ENCODE peak calls at places on chromosome 17, in four cellular contexts. X, V, U and I are unnamed samples.

GRCh38 chr17:10059684-10060211 is 138.7 kb downstream of the GAS7 start:
- DNase-seq in U (no peak), V (no peak), X (no peak), I (no peak)

GRCh38 chr17:43443381-43443780 is 40.4 kb upstream of the DHX8 start:
- DNase-seq in X (no peak), V (no peak), U (no peak), I (no peak)

GRCh38 chr17:28926786-28927185 is 23.9 kb upstream of the DHRS13 start:
- DNase-seq in X (no peak), V (no peak), U (no peak), I (no peak)

GRCh38 chr17:74584307-74584706 is 7.8 kb downstream of the CD300LD start:
- DNase-seq in X (no peak), V (no peak), U (no peak), I (no peak)

GRCh38 chr17:70702683-70703255 is 533.4 kb downstream of the KCNJ2 start:
- DNase-seq in V (no peak), U (no peak), X (no peak), I (no peak)

GRCh38 chr17:8212312-8213180 is 2.2 kb upstream of the AURKB start:
- DNase-seq in X (no peak), V (no peak), U (peak; percentile 91), I (no peak)

GRCh38 chr17:32798938-32799337 is 78.0 kb downstream of the MYO1D start:
- DNase-seq in U (no peak), X (no peak), V (no peak), I (no peak)

GRCh38 chr17:72090108-72090507 is 30.7 kb upstream of the SOX9 start:
- DNase-seq in V (no peak), U (peak; percentile 38), X (no peak), I (no peak)

GRCh38 chr17:81228834-81229665 is 6.3 kb upstream of the CEP131 start:
- DNase-seq in X (no peak), U (no peak), V (no peak), I (no peak)

GRCh38 chr17:48052956-48053757 is 5.0 kb downstream of the NFE2L1 start:
- DNase-seq in V (no peak), U (peak; percentile 77), X (peak; percentile 80), I (no peak)

GRCh38 chr17:2965621-2966275 is 97.7 kb downstream of the OR1D5 start:
- DNase-seq in X (peak; percentile 72), V (peak; percentile 38), U (no peak), I (no peak)
- H3K9ac ChIP-seq in X (peak overlapping the region; percentile 51), V (peak overlapping the region; percentile 44), U (no peak overlapping the region), I (no peak overlapping the region)

DNA sequence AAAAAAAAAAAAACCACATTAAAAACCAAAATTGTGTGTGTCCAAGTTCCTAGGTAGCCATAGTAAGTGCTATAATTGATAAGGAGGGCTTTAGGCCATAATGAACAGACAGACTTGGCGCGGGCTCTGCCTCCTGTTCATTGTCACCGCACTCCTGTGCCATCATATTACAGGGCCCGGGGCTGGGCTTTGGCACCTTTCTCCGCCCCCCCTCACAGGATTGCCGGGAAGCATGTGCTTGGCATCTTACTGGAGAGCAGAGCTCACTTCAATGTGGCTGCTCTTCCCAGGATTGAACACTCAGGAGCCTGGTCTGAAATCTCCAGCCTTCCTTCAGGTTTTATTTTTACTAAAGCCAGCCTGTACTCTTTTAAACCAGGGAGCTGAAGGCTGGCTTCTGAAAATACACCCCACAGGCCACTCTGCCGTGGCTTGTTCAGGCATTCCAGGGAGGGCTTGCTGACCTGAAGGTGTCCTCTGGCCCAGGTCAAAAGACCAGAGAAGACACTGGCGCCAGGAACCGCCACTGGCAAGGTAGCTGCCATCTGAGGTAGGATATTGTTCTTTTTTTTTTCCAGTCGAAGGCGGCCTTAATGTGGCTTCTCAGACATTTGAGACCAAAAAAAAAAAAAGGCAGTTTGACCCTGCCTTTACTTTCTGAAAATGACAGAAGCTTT is 39.3 kb downstream of the DHRS7B start:
- DNase-seq in U (no peak), X (no peak), V (no peak), I (no peak)
- H3K4me3 ChIP-seq in U (no peak overlapping the region), X (no peak overlapping the region), V (no peak overlapping the region), I (no peak overlapping the region)

DNA sequence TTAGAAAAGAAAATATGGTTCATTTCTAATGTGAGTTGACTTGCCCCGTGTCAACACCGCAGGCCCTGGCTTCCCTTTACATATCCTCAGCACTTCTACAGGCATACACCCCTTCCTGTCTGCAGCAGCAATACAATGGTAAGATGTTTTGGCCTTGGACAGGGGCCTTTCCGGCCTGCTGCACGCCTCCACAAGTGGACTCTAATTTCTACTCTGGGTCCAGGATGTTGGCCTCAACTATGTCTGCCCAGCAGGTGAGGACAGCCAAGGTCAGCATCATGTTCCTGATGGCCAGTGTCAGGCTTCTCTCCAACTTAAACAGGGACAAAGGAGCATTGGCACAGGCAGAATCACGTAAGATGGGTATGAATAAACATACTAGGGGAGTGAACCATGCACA is 11.0 kb downstream of the C17orf67 start:
- DNase-seq in X (no peak), U (no peak), V (no peak), I (no peak)
- TF ChIP-seq POLR2AphosphoS5 in X (no peak), U (no peak), V (no peak), I (no peak)

DNA sequence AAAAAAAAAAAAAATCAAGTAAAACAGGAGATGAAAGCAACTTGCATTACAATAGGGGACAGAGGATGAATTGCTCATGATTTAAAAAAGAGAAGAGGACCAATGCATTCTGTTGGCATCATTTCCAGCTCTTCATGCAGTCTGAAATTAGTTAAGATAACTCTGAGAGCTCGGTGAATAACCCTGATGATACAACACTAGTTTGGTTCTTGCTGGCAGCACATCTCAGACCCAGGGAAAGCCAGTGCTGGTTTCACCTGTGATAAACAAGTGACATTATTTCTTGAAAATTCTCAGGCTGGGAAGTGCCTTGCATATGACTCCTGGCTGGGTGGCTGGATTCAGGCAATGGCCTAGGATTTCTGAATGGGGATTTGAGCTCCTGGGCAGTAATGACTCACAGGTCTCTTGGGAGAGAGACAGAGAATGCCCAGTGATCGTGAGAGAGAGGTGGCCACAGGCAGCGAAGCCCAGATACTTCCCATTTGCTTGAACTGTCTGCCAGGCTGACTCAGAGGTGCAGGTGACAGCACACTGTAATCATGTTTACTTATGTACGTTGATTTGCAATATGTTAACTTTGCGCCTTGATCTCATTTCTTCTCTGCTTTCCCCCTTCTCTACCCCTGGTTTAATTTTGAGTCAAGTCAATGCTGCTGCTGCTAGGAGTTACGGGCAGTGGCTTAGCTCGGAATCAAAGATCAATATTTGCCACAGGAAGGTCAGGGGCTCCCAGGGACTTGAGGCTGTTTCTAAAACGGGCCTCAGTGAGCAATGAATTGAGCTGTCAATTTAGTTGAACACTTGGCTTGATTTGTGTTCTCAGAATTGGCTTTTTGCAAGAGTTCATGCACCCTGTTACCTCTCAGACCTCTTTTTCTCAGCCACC is 27.1 kb downstream of the ARSG start:
- DNase-seq in X (no peak), U (peak; percentile 87), V (peak; percentile 78), I (no peak)
- H3K9ac ChIP-seq in X (no peak overlapping the region), U (peak overlapping the region; percentile 56), V (peak overlapping the region; percentile 10), I (no peak overlapping the region)

GRCh38 chr17:63446981-63447687 is 1.0 kb upstream of the CYB561 start:
- DNase-seq in X (peak; percentile 71), U (no peak), V (no peak), I (peak; percentile 63)
- H3K4me3 ChIP-seq in X (peak overlapping the region; percentile 56), U (no peak overlapping the region), V (peak overlapping the region; percentile 85), I (peak overlapping the region; percentile 72)

GRCh38 chr17:17682293-17682736 is 1.1 kb downstream of the RAI1 start:
- DNase-seq in V (no peak), U (no peak), X (peak; percentile 74), I (no peak)

GRCh38 chr17:17680477-17681186 is 626 bp upstream of the RAI1 start:
- DNase-seq in V (no peak), U (no peak), X (no peak), I (no peak)

GRCh38 chr17:17681744-17682292 is 560 bp downstream of the RAI1 start:
- DNase-seq in X (peak; percentile 75), V (no peak), U (no peak), I (no peak)

GRCh38 chr17:17679748-17680147 is 1.5 kb upstream of the RAI1 start:
- DNase-seq in V (no peak), U (no peak), X (no peak), I (no peak)

DNA sequence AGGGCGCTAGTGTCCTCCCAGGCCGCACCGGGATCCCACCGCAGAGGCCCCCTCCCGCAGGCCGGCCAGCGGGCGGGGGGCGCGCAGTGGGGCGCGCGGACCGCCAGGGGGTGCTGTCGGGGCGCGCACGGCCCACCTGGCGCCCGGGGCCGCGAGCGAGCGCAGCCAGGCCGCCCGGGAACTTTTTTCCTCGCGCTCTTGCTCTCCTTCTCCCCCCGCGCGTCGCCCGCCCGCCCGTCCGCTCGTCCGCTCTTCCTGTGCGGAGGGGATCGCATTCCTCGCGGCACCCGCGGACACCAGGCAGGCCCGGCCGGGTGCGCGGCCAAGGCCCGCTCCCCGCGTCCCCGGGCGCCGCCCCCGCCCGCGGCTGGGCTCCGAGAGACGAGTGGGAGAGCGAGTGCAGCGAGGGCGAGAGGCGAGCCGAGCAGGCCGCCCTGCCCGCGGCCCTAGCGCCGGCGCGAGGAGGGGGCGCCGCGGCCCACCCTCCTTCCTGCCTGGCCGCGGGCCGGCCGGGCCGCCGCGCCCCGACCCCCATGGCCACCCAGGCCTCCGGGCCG is at the start of gene RAI1:
- DNase-seq in U (peak; percentile 56), X (peak; percentile 95), V (no peak), I (no peak)
- TF ChIP-seq POLR2AphosphoS5 in U (no peak), X (no peak), V (no peak), I (no peak)

GRCh38 chr17:77458202-77459017 is 317.6 kb downstream of the SEC14L1 start:
- DNase-seq in V (no peak), X (no peak), U (no peak), I (no peak)
- H3K9ac ChIP-seq in V (no peak overlapping the region), X (no peak overlapping the region), U (no peak overlapping the region), I (no peak overlapping the region)

GRCh38 chr17:82648761-82649474 is 674 bp upstream of the WDR45B start:
- DNase-seq in V (no peak), U (no peak), X (peak; percentile 95), I (no peak)
- H3K4me3 ChIP-seq in V (peak overlapping the region; percentile 50), U (peak overlapping the region; percentile 74), X (peak overlapping the region; percentile 53), I (peak overlapping the region; percentile 64)

GRCh38 chr17:40111221-40112128 is 10.3 kb upstream of the MSL1 start:
- DNase-seq in X (peak; percentile 87), U (peak; percentile 95), V (peak; percentile 81), I (no peak)
- TF ChIP-seq POLR2AphosphoS5 in X (peak; percentile 44), U (no peak), V (no peak), I (no peak)